ENCODE peak calls at places on chromosomes 16 and 17, in seven cellular contexts. H is body of pancreas; Y is CD4-positive, alpha-beta memory T cell; M is PC-9; D is cardiac muscle cell; U is GM23338; R is CD8-positive, alpha-beta T cell. E is an unnamed sample. For H3K4me1 and H3K27me3, the result is how much of the 10 kb centered on the place peaks cover.

GRCh38 chr16:76535-77272 is 1.3 kb upstream of the MPG start:
- DNase-seq in D (peak), R (no peak), Y (no peak), M (peak), H (peak), U (no peak), E (peak)

GRCh38 chr17:18094409-18094807 is 6.7 kb downstream of the DRG2 start:
- DNase-seq in M (no peak), D (no peak), H (no peak), R (no peak), U (no peak), Y (no peak), E (no peak)

GRCh38 chr17:2798679-2799078 is 2.4 kb downstream of the RAP1GAP2 start:
- DNase-seq in U (peak), Y (no peak), R (no peak), D (no peak), M (no peak), H (no peak), E (no peak)

GRCh38 chr17:49707246-49707607 is 537 bp downstream of the SLC35B1 start:
- DNase-seq in Y (peak), R (peak), M (no peak), U (peak), D (no peak), H (no peak), E (no peak)

GRCh38 chr16:53022374-53022773 is 30.3 kb downstream of the CHD9NB start:
- DNase-seq in M (peak), R (no peak), D (peak), U (peak), Y (no peak), H (peak), E (peak)

GRCh38 chr16:11224894-11225676 is 30.9 kb downstream of the SOCS1 start:
- DNase-seq in U (no peak), M (no peak), R (peak), Y (peak), D (no peak), H (no peak), E (no peak)

GRCh38 chr16:84326545-84326944 is 31.9 kb downstream of the WFDC1 start:
- DNase-seq in U (no peak), Y (no peak), M (no peak), H (no peak), D (no peak), R (no peak), E (no peak)

GRCh38 chr17:29042679-29043538 is at the start of gene PIPOX:
- DNase-seq in U (peak), R (no peak), Y (no peak), M (peak), H (peak), D (peak), E (no peak)

GRCh38 chr17:80826955-80827645 is 164.5 kb upstream of the CHMP6 start:
- DNase-seq in D (peak), R (no peak), U (no peak), Y (no peak), H (no peak), M (peak), E (peak)

DNA sequence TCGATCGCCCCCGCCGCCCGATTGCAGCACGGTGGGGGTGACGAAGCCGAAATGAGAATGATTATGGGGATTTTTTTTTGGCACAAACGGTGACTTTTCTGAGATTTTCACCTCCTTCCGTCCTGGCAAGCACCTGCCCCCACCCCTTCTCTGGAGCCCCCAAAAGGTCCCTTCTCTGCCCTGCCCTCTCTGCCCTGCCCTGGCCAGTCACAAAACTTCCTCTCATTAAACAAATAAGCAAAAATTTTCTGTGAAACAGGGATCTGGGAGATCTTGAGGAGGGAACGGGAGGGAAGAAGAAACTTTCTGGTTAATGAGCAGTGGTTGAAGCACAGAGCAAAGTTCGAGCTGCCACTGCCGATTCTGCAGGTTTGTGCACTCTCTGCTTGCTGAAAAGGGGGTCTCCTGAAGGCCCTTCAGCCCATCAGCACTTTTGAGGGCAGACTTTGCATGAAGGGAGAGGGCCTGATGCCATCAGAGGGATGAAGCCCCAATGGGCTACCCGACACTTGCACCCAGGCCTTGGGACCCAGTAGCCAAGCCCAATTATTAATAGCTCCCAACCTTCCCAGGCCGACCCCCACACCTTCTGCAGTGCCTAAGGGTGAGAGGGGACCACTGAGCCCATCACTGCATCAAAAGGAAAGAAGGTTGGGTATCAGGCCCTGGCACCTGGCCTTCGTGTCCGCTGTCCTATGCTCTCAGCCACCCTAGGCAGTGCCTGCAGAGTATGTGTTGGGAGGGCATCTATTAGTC is 1.0 kb upstream of the HOXB8 start:
- DNase-seq in H (no peak), D (no peak), M (no peak), U (no peak), R (no peak), Y (no peak), E (no peak)
- H3K4me1 ChIP-seq in H (under half), D (under half), M (under half), U (under half), R (half or more), Y (half or more), E (under half)

DNA sequence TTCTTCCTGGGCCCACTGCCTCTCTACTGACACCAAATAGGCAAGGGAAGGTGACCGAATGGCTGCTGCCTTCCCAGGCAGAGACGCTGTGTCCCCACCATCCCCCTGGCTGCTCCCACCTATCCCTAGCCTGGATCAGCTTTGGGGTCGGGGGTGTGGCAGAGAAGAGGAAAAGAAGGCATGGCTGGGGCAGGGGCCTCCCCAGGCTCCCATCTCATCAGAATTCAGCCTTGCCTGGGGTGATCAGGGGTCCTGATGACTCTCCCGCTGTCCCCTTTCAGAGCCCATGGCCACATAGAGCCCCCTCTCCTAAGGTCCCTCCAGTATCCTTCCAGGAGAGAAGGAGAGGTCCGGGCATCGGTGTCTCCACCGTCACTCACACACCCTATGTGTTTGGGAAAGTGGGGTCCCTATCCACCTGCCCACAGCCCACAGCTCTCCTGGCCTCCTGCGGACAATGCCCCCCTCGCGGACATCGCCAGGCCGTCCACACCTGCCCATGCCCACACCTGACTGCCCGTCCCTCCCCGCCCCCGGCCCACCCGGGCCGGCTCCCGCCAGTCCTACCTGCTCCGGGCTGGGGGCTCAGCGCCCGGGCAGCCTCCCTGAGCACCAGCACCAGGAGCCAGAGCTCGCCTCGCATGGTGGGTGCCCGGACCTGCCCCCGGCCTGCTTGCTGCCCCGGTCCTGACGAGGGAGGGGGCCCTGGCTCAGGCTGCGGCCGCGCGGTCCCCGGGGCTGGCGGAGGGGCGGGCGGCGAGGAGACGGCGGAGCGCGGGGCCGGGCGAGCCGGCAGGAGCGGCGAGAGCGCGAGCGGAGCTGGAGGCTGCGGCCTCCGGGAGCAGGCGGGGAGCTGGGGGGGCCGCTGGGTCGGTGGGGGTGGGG is at the start of gene PLXDC1:
- DNase-seq in U (no peak), R (no peak), D (no peak), H (no peak), M (no peak), Y (no peak), E (no peak)
- H3K4me3 ChIP-seq in U (peak), R (peak), D (peak), H (no peak), M (peak), Y (peak), E (no peak)

GRCh38 chr17:47735139-47735464 is 2.1 kb downstream of the TBX21 start:
- DNase-seq in Y (no peak), R (no peak), M (no peak), H (no peak), U (no peak), D (no peak), E (no peak)

GRCh38 chr17:47739150-47739549 is 6.1 kb downstream of the TBX21 start:
- DNase-seq in D (no peak), M (no peak), R (no peak), Y (no peak), U (no peak), H (no peak), E (no peak)

GRCh38 chr17:47735536-47736011 is 2.5 kb downstream of the TBX21 start:
- DNase-seq in H (no peak), M (no peak), D (no peak), R (peak), U (no peak), Y (no peak), E (no peak)

GRCh38 chr17:47738178-47738577 is 5.1 kb downstream of the TBX21 start:
- DNase-seq in H (no peak), Y (no peak), D (no peak), U (no peak), R (no peak), M (no peak), E (no peak)

GRCh38 chr17:47736501-47737211 is 3.6 kb downstream of the TBX21 start:
- DNase-seq in Y (no peak), D (no peak), M (no peak), H (no peak), R (peak), U (no peak), E (no peak)
- H3K27me3 ChIP-seq in Y (under half), D (half or more), M (half or more), H (under half), R (under half), U (half or more), E (half or more)

GRCh38 chr16:20905576-20905975 is 5.0 kb downstream of the LYRM1 start:
- DNase-seq in H (no peak), M (no peak), U (no peak), D (peak), Y (no peak), R (no peak), E (peak)
- H3K4me1 ChIP-seq in H (half or more), M (half or more), U (under half), D (under half), Y (under half), R (under half), E (half or more)

GRCh38 chr16:69936252-69936651 is 14.9 kb upstream of the CLEC18A start:
- DNase-seq in M (no peak), D (no peak), Y (no peak), R (no peak), U (no peak), H (no peak), E (no peak)
- H3K4me3 ChIP-seq in M (no peak), D (no peak), Y (no peak), R (no peak), U (no peak), H (no peak), E (no peak)

GRCh38 chr17:77610980-77611641 is 347.4 kb upstream of the TNRC6C start:
- DNase-seq in H (no peak), D (no peak), R (no peak), M (no peak), Y (no peak), U (no peak), E (no peak)
- H3K27me3 ChIP-seq in H (under half), D (under half), R (under half), M (half or more), Y (under half), U (under half), E (under half)

E was measured in SJSA1.